ENCODE peak calls at places on chromosomes 1 and 21, in six cellular contexts. B is Peyer's patch; P is lower leg skin; M is activated naive CD8-positive, alpha-beta T cell treated with anti-CD3 and anti-CD28 coated beads for 36 hours; C is GM04503; T is stimulated activated CD4-positive, alpha-beta T cell treated with anti-CD3 and anti-CD28 coated beads, TNF-alpha, amount 100 ng/mL, for 24 hours. H is an unnamed sample.
A peak's percentile ranks its signal among the peaks of the same experiment; 100 is the strongest.

GRCh38 chr1:3871451-3871805 is 14.2 kb downstream of the DFFB start:
- DNase-seq in B (no peak), P (no peak), M (no peak), C (no peak), T (no peak), H (no peak)

GRCh38 chr21:46191257-46191685 is 7.0 kb upstream of the SPATC1L start:
- DNase-seq in B (peak; percentile 15), P (peak; percentile 67), M (no peak), C (peak; percentile 37), T (no peak), H (no peak)

GRCh38 chr1:165960136-165960535 is 132.7 kb downstream of the UCK2 start:
- DNase-seq in B (no peak), P (no peak), M (no peak), C (no peak), T (no peak), H (no peak)

GRCh38 chr1:24888061-24888970 is 41.8 kb downstream of the RUNX3 start:
- DNase-seq in B (no peak), P (no peak), M (no peak), C (no peak), T (no peak), H (peak; percentile 8)

GRCh38 chr1:53448241-53448841 is 10.9 kb upstream of the DMRTB1 start:
- DNase-seq in B (no peak), P (no peak), M (no peak), C (no peak), T (no peak), H (no peak)

GRCh38 chr1:219518168-219518905 is 94.6 kb downstream of the ZC3H11B start:
- DNase-seq in B (no peak), P (no peak), M (no peak), C (peak; percentile 11), T (no peak), H (no peak)

GRCh38 chr21:24150753-24151152 is 1456.5 kb downstream of the MRPL39 start:
- DNase-seq in B (no peak), P (no peak), M (no peak), C (no peak), T (no peak), H (no peak)

GRCh38 chr1:190436615-190437014 is 41.0 kb downstream of the BRINP3 start:
- DNase-seq in B (no peak), P (no peak), M (no peak), C (no peak), T (no peak), H (no peak)

GRCh38 chr1:5990913-5991783 is 1.1 kb downstream of the NPHP4 start:
- DNase-seq in B (peak; percentile 25), P (no peak), M (peak; percentile 46), C (no peak), T (no peak), H (peak; percentile 54)

GRCh38 chr1:168454211-168454815 is 89.5 kb downstream of the XCL2 start:
- DNase-seq in B (no peak), P (no peak), M (no peak), C (peak; percentile 79), T (no peak), H (no peak)

GRCh38 chr1:18531503-18531845 is 50.7 kb downstream of the KLHDC7A start:
- DNase-seq in B (no peak), P (peak; percentile 4), M (no peak), C (no peak), T (no peak), H (no peak)